ENCODE peak calls at places on chromosomes 7 and 10, in four cellular contexts. One of them, this sample, is unnamed.

GRCh38 chr7:19713676-19714075 is 4.8 kb upstream of the POLR1F start:
- DNase-seq in brain microvascular endothelial cell: peak
- DNase-seq in HL-60: peak
- DNase-seq in NB4: peak
- DNase-seq in this sample: peak

GRCh38 chr10:87038286-87038717 is 18.2 kb downstream of the FAM25A start:
- DNase-seq in brain microvascular endothelial cell: no peak
- DNase-seq in NB4: peak
- DNase-seq in HL-60: no peak
- DNase-seq in this sample: no peak

GRCh38 chr7:69067397-69067796 is 530.9 kb upstream of the AUTS2 start:
- DNase-seq in HL-60: no peak
- DNase-seq in brain microvascular endothelial cell: no peak
- DNase-seq in NB4: peak
- DNase-seq in this sample: peak

GRCh38 chr10:77741746-77742145 is 104.1 kb upstream of the KCNMA1 start:
- DNase-seq in HL-60: no peak
- DNase-seq in NB4: no peak
- DNase-seq in brain microvascular endothelial cell: no peak
- DNase-seq in this sample: no peak

GRCh38 chr10:104546756-104547155 is 94.3 kb upstream of the SORCS3 start:
- DNase-seq in brain microvascular endothelial cell: no peak
- DNase-seq in HL-60: no peak
- DNase-seq in NB4: peak
- DNase-seq in this sample: no peak

GRCh38 chr7:55794527-55794926 is 68.0 kb downstream of the SEPTIN14 start:
- DNase-seq in brain microvascular endothelial cell: no peak
- DNase-seq in NB4: peak
- DNase-seq in HL-60: no peak
- DNase-seq in this sample: no peak

GRCh38 chr7:28811003-28811402 is 147.1 kb downstream of the TRIL start:
- DNase-seq in brain microvascular endothelial cell: no peak
- DNase-seq in NB4: no peak
- DNase-seq in HL-60: no peak
- DNase-seq in this sample: no peak

GRCh38 chr10:118742787-118743186 is 12.0 kb downstream of the CACUL1 start:
- DNase-seq in brain microvascular endothelial cell: no peak
- DNase-seq in HL-60: no peak
- DNase-seq in NB4: no peak
- DNase-seq in this sample: no peak

GRCh38 chr10:113492181-113492580 is 60.7 kb upstream of the HABP2 start:
- DNase-seq in HL-60: no peak
- DNase-seq in brain microvascular endothelial cell: no peak
- DNase-seq in NB4: no peak
- DNase-seq in this sample: no peak

GRCh38 chr7:107078517-107078966 is 34.0 kb downstream of the PRKAR2B start:
- DNase-seq in HL-60: no peak
- DNase-seq in brain microvascular endothelial cell: peak
- DNase-seq in NB4: no peak
- DNase-seq in this sample: no peak

GRCh38 chr10:110216942-110217341 is 9.5 kb downstream of the MXI1 start:
- DNase-seq in NB4: no peak
- DNase-seq in HL-60: no peak
- DNase-seq in brain microvascular endothelial cell: no peak
- DNase-seq in this sample: no peak

GRCh38 chr10:90665905-90666662 is 191.8 kb downstream of the HTR7 start:
- DNase-seq in brain microvascular endothelial cell: no peak
- DNase-seq in HL-60: no peak
- DNase-seq in NB4: no peak
- DNase-seq in this sample: no peak

GRCh38 chr7:4162845-4163564 is 519.1 kb upstream of the FOXK1 start:
- DNase-seq in NB4: no peak
- DNase-seq in brain microvascular endothelial cell: no peak
- DNase-seq in HL-60: no peak
- DNase-seq in this sample: no peak

GRCh38 chr7:111929258-111929657 is 276.9 kb downstream of the DOCK4 start:
- DNase-seq in brain microvascular endothelial cell: no peak
- DNase-seq in NB4: no peak
- DNase-seq in HL-60: no peak
- DNase-seq in this sample: no peak

GRCh38 chr10:127149613-127150081 is 46.7 kb downstream of the INSYN2A start:
- DNase-seq in NB4: no peak
- DNase-seq in brain microvascular endothelial cell: peak
- DNase-seq in HL-60: no peak
- DNase-seq in this sample: no peak

GRCh38 chr10:28676297-28676967 is 889 bp upstream of the BAMBI start:
- DNase-seq in NB4: peak
- DNase-seq in brain microvascular endothelial cell: no peak
- DNase-seq in HL-60: peak
- DNase-seq in this sample: peak

GRCh38 chr10:87925570-87925969 is 62.1 kb downstream of the PTEN start:
- DNase-seq in HL-60: no peak
- DNase-seq in brain microvascular endothelial cell: no peak
- DNase-seq in NB4: no peak
- DNase-seq in this sample: no peak

GRCh38 chr7:61576-62360 is 130.6 kb upstream of the FAM20C start:
- DNase-seq in HL-60: no peak
- DNase-seq in brain microvascular endothelial cell: no peak
- DNase-seq in NB4: no peak
- DNase-seq in this sample: no peak

GRCh38 chr10:114400091-114400490 is 4.2 kb downstream of the AFAP1L2 start:
- DNase-seq in brain microvascular endothelial cell: no peak
- DNase-seq in HL-60: no peak
- DNase-seq in NB4: no peak
- DNase-seq in this sample: peak

GRCh38 chr7:82331234-82331633 is 112.3 kb downstream of the CACNA2D1 start:
- DNase-seq in HL-60: no peak
- DNase-seq in brain microvascular endothelial cell: no peak
- DNase-seq in NB4: no peak
- DNase-seq in this sample: no peak

GRCh38 chr10:116852246-116852645 is 2.9 kb downstream of the ENO4 start:
- DNase-seq in HL-60: no peak
- DNase-seq in NB4: no peak
- DNase-seq in brain microvascular endothelial cell: no peak
- DNase-seq in this sample: no peak

GRCh38 chr7:132485136-132485535 is 91.1 kb downstream of the PLXNA4 start:
- DNase-seq in NB4: no peak
- DNase-seq in brain microvascular endothelial cell: no peak
- DNase-seq in HL-60: no peak
- DNase-seq in this sample: no peak

GRCh38 chr10:120186506-120186905 is 270.5 kb upstream of the PLPP4 start:
- DNase-seq in NB4: no peak
- DNase-seq in HL-60: no peak
- DNase-seq in brain microvascular endothelial cell: no peak
- DNase-seq in this sample: no peak

GRCh38 chr10:131022369-131022768 is 289.2 kb downstream of the TCERG1L start:
- DNase-seq in brain microvascular endothelial cell: no peak
- DNase-seq in NB4: no peak
- DNase-seq in HL-60: no peak
- DNase-seq in this sample: no peak

GRCh38 chr10:29685506-29685905 is 50.7 kb upstream of the SVIL start:
- DNase-seq in HL-60: no peak
- DNase-seq in brain microvascular endothelial cell: no peak
- DNase-seq in NB4: no peak
- DNase-seq in this sample: no peak

GRCh38 chr10:129525408-129525807 is 58.4 kb downstream of the MGMT start:
- DNase-seq in HL-60: no peak
- DNase-seq in brain microvascular endothelial cell: peak
- DNase-seq in NB4: no peak
- DNase-seq in this sample: no peak

GRCh38 chr10:128007971-128008370 is 101.1 kb downstream of the PTPRE start:
- DNase-seq in NB4: no peak
- DNase-seq in HL-60: no peak
- DNase-seq in brain microvascular endothelial cell: no peak
- DNase-seq in this sample: no peak

DNA sequence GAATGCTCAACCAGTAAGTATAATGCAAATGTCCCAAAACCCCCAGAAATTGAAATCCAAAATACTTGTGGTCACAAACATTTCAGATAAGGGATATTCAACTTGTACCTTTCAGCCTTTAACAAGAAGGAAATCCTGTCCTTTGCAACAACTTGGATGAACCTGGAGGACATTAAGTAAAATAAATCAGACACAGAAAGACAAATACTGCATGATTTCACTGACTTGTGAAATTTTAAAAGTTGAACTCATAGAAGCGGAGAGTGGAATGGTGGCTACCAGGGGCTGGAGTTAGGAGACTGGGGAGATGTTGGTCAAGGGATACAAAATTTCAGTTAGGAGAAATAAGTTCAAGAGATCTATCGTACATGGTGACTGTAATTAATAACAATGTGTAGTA is 187.6 kb downstream of the DNAH11 start:
- DNase-seq in NB4: no peak
- DNase-seq in HL-60: no peak
- DNase-seq in brain microvascular endothelial cell: no peak
- DNase-seq in this sample: no peak
- H3K4me3 ChIP-seq in NB4: no peak
- H3K4me3 ChIP-seq in HL-60: no peak
- H3K4me3 ChIP-seq in brain microvascular endothelial cell: no peak
- H3K4me3 ChIP-seq in this sample: no peak

GRCh38 chr7:27690649-27691048 is 28.0 kb upstream of the HIBADH start:
- DNase-seq in NB4: no peak
- DNase-seq in brain microvascular endothelial cell: no peak
- DNase-seq in HL-60: no peak
- DNase-seq in this sample: no peak

GRCh38 chr7:27689045-27689877 is 26.6 kb upstream of the HIBADH start:
- DNase-seq in NB4: peak
- DNase-seq in brain microvascular endothelial cell: peak
- DNase-seq in HL-60: peak
- DNase-seq in this sample: peak

GRCh38 chr7:27688056-27688455 is 25.4 kb upstream of the HIBADH start:
- DNase-seq in HL-60: no peak
- DNase-seq in brain microvascular endothelial cell: no peak
- DNase-seq in NB4: no peak
- DNase-seq in this sample: no peak

GRCh38 chr7:27686315-27686714 is 23.6 kb upstream of the HIBADH start:
- DNase-seq in brain microvascular endothelial cell: peak
- DNase-seq in HL-60: no peak
- DNase-seq in NB4: peak
- DNase-seq in this sample: no peak

DNA sequence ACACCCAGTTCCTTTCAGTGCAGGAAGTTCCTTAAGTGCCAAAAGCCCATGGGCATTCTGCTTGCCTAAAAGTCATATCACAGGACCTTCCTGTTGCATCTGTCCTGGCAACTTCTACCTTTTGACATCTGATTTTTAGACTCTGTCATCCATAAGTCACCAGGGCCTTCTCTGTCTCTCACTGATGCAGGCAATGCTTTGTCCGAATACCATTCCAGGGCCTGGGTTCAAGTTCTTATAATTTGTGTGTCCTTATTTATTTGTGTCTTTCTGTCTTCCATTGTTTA is 27.1 kb upstream of the HIBADH start:
- DNase-seq in brain microvascular endothelial cell: no peak
- DNase-seq in HL-60: no peak
- DNase-seq in NB4: no peak
- DNase-seq in this sample: no peak
- TF ChIP-seq CTCF in brain microvascular endothelial cell: no peak
- TF ChIP-seq CTCF in HL-60: no peak
- TF ChIP-seq CTCF in NB4: no peak
- TF ChIP-seq CTCF in this sample: no peak

DNA sequence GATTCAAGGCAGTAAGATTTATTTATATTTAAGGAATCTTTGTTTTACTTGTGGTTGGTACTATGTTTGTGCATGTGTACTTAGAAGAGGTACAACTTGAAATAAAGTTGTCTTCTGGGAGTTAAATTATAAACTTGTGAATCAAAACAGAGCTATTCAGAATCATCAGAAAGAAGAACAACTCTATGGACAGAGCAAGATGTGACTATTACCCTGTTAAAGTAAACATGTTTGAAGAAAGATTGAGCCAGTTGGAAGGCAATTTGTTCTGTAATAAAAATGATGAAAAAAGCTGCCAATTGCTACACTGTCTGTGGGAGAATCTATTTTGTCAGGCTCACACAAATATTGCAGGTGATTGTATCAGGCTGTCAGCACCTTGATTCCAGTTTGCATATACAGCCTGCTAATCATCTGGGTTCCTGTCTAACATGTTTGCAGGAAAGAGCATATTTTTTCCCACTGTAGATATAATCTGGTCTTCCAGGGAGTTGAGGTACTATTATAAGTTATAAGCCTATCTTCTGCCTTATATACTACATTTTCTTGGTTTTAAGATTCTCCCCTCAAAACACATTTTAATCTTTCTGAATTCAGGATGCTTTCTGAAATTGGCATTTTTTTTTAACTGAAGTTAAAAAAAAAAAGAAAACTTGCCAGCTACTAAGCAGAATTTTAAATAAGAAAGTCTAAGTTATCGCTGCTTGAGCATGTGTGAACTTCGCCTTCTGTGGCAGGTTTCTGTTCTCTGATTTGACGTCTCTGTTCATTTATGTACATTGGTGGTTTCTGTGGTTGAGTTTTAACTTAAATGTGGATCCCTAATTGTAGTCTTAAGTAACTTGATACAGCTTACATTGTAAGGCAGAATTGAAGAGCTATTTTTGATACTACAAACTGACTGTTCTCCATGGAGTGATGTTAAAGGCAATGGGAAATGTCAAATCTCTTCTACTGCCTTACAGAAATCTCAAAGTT is 46.0 kb downstream of the ZNRF2 start:
- DNase-seq in HL-60: peak
- DNase-seq in NB4: peak
- DNase-seq in brain microvascular endothelial cell: no peak
- DNase-seq in this sample: peak
- H3K4me3 ChIP-seq in HL-60: no peak
- H3K4me3 ChIP-seq in NB4: no peak
- H3K4me3 ChIP-seq in brain microvascular endothelial cell: no peak
- H3K4me3 ChIP-seq in this sample: peak

DNA sequence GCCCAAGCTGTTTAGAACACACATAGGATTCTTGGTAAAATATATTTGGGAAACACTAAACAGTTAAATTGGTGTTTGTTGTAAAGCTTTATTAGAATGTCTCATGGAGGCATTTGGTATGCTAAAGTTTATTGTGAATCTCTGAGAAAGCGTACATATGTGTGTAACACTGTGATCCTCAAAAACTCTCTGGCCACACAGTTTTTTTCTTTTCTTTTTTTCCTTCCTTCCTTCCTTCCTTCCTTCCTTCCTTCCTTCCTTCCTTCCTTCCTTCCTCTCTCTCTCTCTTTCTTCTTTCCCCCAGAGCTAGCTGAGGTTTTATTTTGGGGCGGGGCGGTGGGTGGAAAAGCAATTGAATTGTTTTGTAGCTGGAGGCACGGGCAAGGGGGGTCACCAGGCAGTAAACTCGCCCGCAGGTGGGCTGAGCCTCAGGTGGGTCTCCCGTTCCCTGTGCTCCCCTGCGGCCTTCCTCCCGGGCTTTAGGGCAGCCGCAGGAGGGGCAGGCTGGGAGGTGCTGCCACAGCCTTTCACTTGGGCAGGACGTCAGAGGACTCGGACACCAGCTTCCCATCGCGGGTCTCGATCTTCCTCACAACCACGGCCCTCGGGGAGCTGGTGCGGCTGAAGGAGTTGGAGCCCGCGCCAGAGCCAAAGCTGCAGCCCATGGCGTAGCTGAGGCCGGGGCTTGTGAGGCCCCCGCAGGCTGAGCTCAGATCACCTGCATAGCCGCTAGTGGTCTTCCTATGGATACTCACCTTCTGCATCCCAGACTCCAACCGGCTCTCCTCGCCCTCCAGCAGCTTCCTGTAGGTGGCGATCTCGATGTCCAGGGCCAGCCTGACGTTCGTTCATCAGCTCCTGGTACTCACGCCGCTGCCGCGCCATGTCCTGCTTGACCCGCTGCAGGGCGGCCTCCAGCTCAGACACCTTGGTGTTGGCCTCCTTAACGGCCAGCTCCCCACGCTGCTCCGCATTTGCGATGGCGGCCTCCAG is 459.0 kb downstream of the GATA3 start:
- DNase-seq in HL-60: no peak
- DNase-seq in NB4: no peak
- DNase-seq in brain microvascular endothelial cell: no peak
- DNase-seq in this sample: no peak
- TF ChIP-seq CTCF in HL-60: no peak
- TF ChIP-seq CTCF in NB4: no peak
- TF ChIP-seq CTCF in brain microvascular endothelial cell: no peak
- TF ChIP-seq CTCF in this sample: no peak